ENCODE peak calls at places on chromosome 22, in ten cellular contexts. E is SK-N-SH, R is A549, P is WTC11, D is HCT116, F is NB4, J is H1, G is HepG2, H is GM12878, C is K562. K is an unnamed sample.

GRCh38 chr22:33927752-33928151 is 7.5 kb upstream of the LARGE1 start:
- DNase-seq in C (no peak), G (no peak), F (no peak), J (no peak), H (no peak), E (no peak), R (no peak), P (no peak), D (no peak), K (no peak)

GRCh38 chr22:46003271-46004091 is 26.5 kb upstream of the WNT7B start:
- DNase-seq in H (no peak), P (no peak), R (no peak), C (no peak), G (no peak), D (no peak), F (no peak), J (no peak), E (peak; percentile 54), K (no peak)

GRCh38 chr22:32587449-32587848 is 112.8 kb downstream of the FBXO7 start:
- DNase-seq in P (no peak), H (no peak), C (no peak), E (no peak), F (no peak), D (no peak), J (no peak), R (peak; percentile 26), G (no peak), K (no peak)

GRCh38 chr22:19062909-19063308 is 59.3 kb downstream of the DGCR2 start:
- DNase-seq in G (no peak), F (no peak), H (no peak), D (no peak), E (no peak), P (no peak), R (no peak), C (no peak), J (no peak), K (no peak)

GRCh38 chr22:45511847-45512261 is 9.2 kb downstream of the FBLN1 start:
- DNase-seq in C (no peak), P (no peak), D (no peak), R (no peak), E (no peak), H (no peak), G (no peak), J (no peak), F (no peak), K (no peak)

GRCh38 chr22:23781533-23781932 is 5.2 kb upstream of the SMARCB1 start:
- DNase-seq in P (no peak), H (no peak), F (no peak), J (no peak), G (no peak), D (no peak), R (peak; percentile 29), C (peak; percentile 43), E (no peak), K (no peak)

GRCh38 chr22:23232094-23232905 is 52.0 kb downstream of the BCR start:
- DNase-seq in J (no peak), G (no peak), H (no peak), R (no peak), P (no peak), C (peak; percentile 60), D (no peak), F (no peak), E (no peak), K (no peak)

GRCh38 chr22:22976033-22976922 is 88.7 kb downstream of the IGLL5 start:
- DNase-seq in H (no peak), G (peak; percentile 29), F (no peak), J (no peak), C (no peak), R (no peak), P (no peak), D (no peak), E (peak; percentile 36), K (no peak)

GRCh38 chr22:45526263-45526662 is 23.6 kb downstream of the FBLN1 start:
- DNase-seq in J (no peak), D (no peak), R (no peak), F (no peak), E (no peak), H (no peak), C (no peak), G (no peak), P (no peak), K (no peak)

GRCh38 chr22:38244106-38244505 is 28.7 kb downstream of the TMEM184B start:
- DNase-seq in D (no peak), E (no peak), H (no peak), R (no peak), P (no peak), F (no peak), G (no peak), C (no peak), J (no peak), K (no peak)

GRCh38 chr22:24037851-24038765 is 27.0 kb downstream of the CABIN1 start:
- DNase-seq in C (no peak), R (no peak), P (no peak), H (no peak), J (no peak), D (no peak), E (no peak), G (no peak), F (no peak), K (no peak)

GRCh38 chr22:43289976-43290663 is 53.1 kb downstream of the SCUBE1 start:
- DNase-seq in E (peak; percentile 54), J (no peak), G (no peak), C (no peak), H (no peak), D (no peak), F (no peak), R (no peak), P (no peak), K (no peak)

GRCh38 chr22:23251445-23252093 is 71.3 kb downstream of the BCR start:
- DNase-seq in J (no peak), C (no peak), F (peak; percentile 18), H (no peak), G (peak; percentile 61), P (no peak), D (peak; percentile 12), R (peak; percentile 9), E (no peak), K (no peak)

DNA sequence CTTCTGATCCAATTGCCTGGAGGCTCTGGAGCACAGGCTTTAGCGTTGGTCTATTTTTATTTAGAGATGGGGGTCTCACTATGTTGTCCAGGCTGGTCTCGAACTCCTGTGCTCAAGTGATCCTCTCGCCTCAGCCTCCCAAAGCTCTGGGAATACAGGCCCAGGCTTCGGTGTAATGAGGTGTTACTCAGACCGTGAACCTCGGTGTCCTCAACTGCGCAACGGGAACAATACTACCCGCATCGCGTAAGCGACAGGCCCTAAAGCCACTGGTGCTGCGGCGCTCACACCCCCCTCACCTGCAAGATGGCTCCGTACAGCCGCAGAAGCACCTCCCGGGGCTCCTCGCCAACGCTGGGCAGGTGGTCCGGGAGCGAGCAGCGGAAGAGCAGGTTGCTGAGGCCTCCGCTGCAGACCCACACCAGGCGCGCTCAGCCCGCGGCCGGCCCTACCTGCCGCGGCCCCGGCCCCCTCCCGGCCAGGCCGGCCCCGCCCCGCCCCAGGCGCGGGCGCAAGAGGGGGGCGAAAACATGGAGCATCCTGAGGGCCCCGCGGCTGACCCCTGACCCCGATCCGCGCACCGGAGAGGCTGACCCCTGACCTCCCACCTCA is 593 bp downstream of the CHKB start:
- DNase-seq in R (no peak), H (no peak), E (no peak), F (peak; percentile 46), D (no peak), P (no peak), G (no peak), C (peak; percentile 80), J (no peak), K (no peak)
- TF ChIP-seq MAX in R (no peak), H (no peak), E (no peak), F (no peak), D (no peak), P (no peak), G (no peak), C (no peak), J (peak; percentile 74), K (no peak)

GRCh38 chr22:48438791-48439559 is 1388.7 kb downstream of the BRD1 start:
- DNase-seq in D (no peak), E (no peak), H (no peak), G (no peak), J (no peak), F (no peak), R (no peak), P (no peak), C (no peak), K (no peak)

GRCh38 chr22:48440673-48441552 is 1386.8 kb downstream of the BRD1 start:
- DNase-seq in E (no peak), F (no peak), P (no peak), R (no peak), J (no peak), C (no peak), H (no peak), D (no peak), G (no peak), K (no peak)

GRCh38 chr22:48439560-48440135 is 1388.0 kb downstream of the BRD1 start:
- DNase-seq in P (no peak), J (no peak), C (no peak), F (no peak), D (no peak), G (no peak), H (no peak), E (no peak), R (no peak), K (no peak)

GRCh38 chr22:48441553-48441850 is 1386.2 kb downstream of the BRD1 start:
- DNase-seq in F (no peak), D (no peak), R (no peak), G (no peak), H (no peak), C (no peak), P (no peak), E (no peak), J (no peak), K (no peak)

DNA sequence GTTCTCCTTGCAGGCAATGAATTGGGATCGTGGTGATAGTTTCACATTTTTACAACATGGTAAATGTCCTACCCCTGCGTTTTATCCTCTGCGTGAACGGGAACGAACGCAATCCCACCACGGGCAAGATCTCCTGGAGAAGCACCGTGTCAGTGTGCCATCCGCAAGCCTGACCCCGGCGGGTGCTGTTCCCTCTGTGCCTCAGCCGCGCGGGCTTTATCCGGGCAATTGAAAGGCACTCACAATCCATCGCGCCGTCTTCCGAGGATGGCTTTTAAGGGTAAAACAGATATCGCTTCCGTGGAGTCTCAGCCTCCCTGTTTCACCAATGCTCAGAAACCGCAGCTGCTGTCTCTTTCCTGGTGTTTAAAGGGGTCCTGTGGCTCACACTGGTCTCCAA is 1387.5 kb downstream of the BRD1 start:
- DNase-seq in H (no peak), R (no peak), D (no peak), G (no peak), C (no peak), J (no peak), P (no peak), E (no peak), F (no peak), K (no peak)
- TF ChIP-seq MAX in H (no peak), R (no peak), D (no peak), G (no peak), C (no peak), J (no peak), P (no peak), E (no peak), F (no peak), K (no peak)

GRCh38 chr22:40212126-40212525 is 34.4 kb downstream of the TNRC6B start:
- DNase-seq in R (no peak), E (no peak), P (no peak), H (no peak), J (no peak), D (no peak), F (no peak), C (no peak), G (peak; percentile 44), K (no peak)
- TF ChIP-seq MAX in R (no peak), E (no peak), P (no peak), H (no peak), J (no peak), D (no peak), F (no peak), C (no peak), G (no peak), K (no peak)

GRCh38 chr22:20237480-20238440 is 30.4 kb downstream of the RTN4R start:
- DNase-seq in G (no peak), F (peak; percentile 97), E (no peak), P (no peak), D (no peak), C (no peak), J (no peak), R (no peak), H (no peak), K (no peak)
- TF ChIP-seq MAX in G (no peak), F (peak; percentile 47), E (no peak), P (no peak), D (no peak), C (no peak), J (no peak), R (no peak), H (no peak), K (no peak)